ENCODE peak calls at places on chromosomes 2 and 18, in nine cellular contexts. H is tibial artery; C is NCI-H510A treated with DMSO at 0.1 percent for 48 hours; J is globus pallidus; Q is AG08395; R is hypothalamus; D is stimulated activated CD8-positive, alpha-beta memory T cell treated with anti-CD3 and anti-CD28 coated beads, Interleukin-2, amount 100 ng/mL, for 1 hour; K is memory B cell; Y is IMR-90. V is an unnamed sample.
A peak's percentile ranks its signal among the peaks of the same experiment; 100 is the strongest.

GRCh38 chr18:68484241-68484640 is 230.7 kb downstream of the TMX3 start:
- DNase-seq in H (no peak), C (no peak), J (no peak), Q (no peak), R (no peak), D (no peak), K (no peak), Y (peak; percentile 55), V (no peak)

GRCh38 chr2:36769106-36769505 is 72.6 kb downstream of the VIT start:
- DNase-seq in H (no peak), C (no peak), J (no peak), Q (no peak), R (no peak), D (no peak), K (no peak), Y (no peak), V (no peak)

GRCh38 chr18:46756172-46756558 is 688 bp downstream of the ST8SIA5 start:
- DNase-seq in H (no peak), C (no peak), J (no peak), Q (no peak), R (no peak), D (no peak), K (no peak), Y (no peak), V (no peak)

GRCh38 chr2:241584446-241584845 is 25.9 kb downstream of the BOK start:
- DNase-seq in H (no peak), C (no peak), J (no peak), Q (peak; percentile 48), R (no peak), D (no peak), K (no peak), Y (peak; percentile 42), V (no peak)

GRCh38 chr2:3606370-3607124 is 11.6 kb downstream of the COLEC11 start:
- DNase-seq in H (no peak), C (no peak), J (peak; percentile 40), Q (no peak), R (no peak), D (no peak), K (no peak), Y (no peak), V (no peak)

GRCh38 chr2:54106631-54107454 is 8.6 kb upstream of the ACYP2 start:
- DNase-seq in H (no peak), C (peak; percentile 35), J (peak; percentile 71), Q (peak; percentile 56), R (no peak), D (no peak), K (peak; percentile 42), Y (peak; percentile 66), V (peak; percentile 24)

GRCh38 chr2:134275058-134275862 is 21.4 kb downstream of the MGAT5 start:
- DNase-seq in H (no peak), C (no peak), J (no peak), Q (no peak), R (no peak), D (no peak), K (peak; percentile 74), Y (no peak), V (no peak)

GRCh38 chr2:239057533-239057932 is 209.6 kb downstream of the TWIST2 start:
- DNase-seq in H (no peak), C (no peak), J (no peak), Q (no peak), R (no peak), D (no peak), K (no peak), Y (no peak), V (no peak)